ENCODE peak calls at places on chromosomes 11 and 22, in ten cellular contexts. C, I, U, M, Q, T, F, Z, Y and A are unnamed samples.

GRCh38 chr11:134361241-134361640 is 29.5 kb downstream of the GLB1L2 start:
- DNase-seq in F (no peak), I (no peak), C (no peak), Y (no peak), U (no peak), T (no peak), Z (no peak), M (no peak), Q (no peak), A (no peak)

GRCh38 chr11:23586188-23586587 is 725.9 kb upstream of the CCDC179 start:
- DNase-seq in Q (no peak), T (no peak), C (no peak), I (no peak), Z (no peak), U (no peak), Y (no peak), F (no peak), M (no peak), A (no peak)

GRCh38 chr22:34702279-34702678 is 363.7 kb upstream of the ISX start:
- DNase-seq in M (peak; percentile 47), Z (no peak), U (peak; percentile 8), F (no peak), C (no peak), Q (no peak), Y (no peak), I (no peak), T (no peak), A (no peak)

GRCh38 chr11:125874556-125875124 is 12.8 kb upstream of the HYLS1 start:
- DNase-seq in T (peak; percentile 69), Z (peak; percentile 25), Y (no peak), F (peak; percentile 69), U (peak; percentile 49), C (peak; percentile 48), Q (peak; percentile 77), M (no peak), I (no peak), A (peak; percentile 40)

GRCh38 chr11:122784325-122785155 is 53.8 kb upstream of the CRTAM start:
- DNase-seq in U (no peak), Z (no peak), T (peak; percentile 77), C (no peak), Y (no peak), I (no peak), Q (no peak), F (no peak), M (no peak), A (peak; percentile 77)

GRCh38 chr22:38870312-38870741 is 1.7 kb downstream of the CBX6 start:
- DNase-seq in F (peak; percentile 78), U (peak; percentile 93), Q (peak; percentile 64), Z (peak; percentile 70), C (peak; percentile 92), Y (peak; percentile 45), T (peak; percentile 98), M (no peak), I (no peak), A (peak; percentile 94)

GRCh38 chr22:43860831-43861230 is 1.5 kb downstream of the SULT4A1 start:
- DNase-seq in C (no peak), I (no peak), F (no peak), Y (no peak), Z (no peak), Q (no peak), M (no peak), T (no peak), U (no peak), A (no peak)

GRCh38 chr11:116073854-116074837 is 569.9 kb upstream of the CADM1 start:
- DNase-seq in I (no peak), U (no peak), T (no peak), M (no peak), C (no peak), F (no peak), Y (peak; percentile 82), Z (no peak), Q (no peak), A (no peak)

GRCh38 chr11:128550967-128551522 is 36.3 kb downstream of the ETS1 start:
- DNase-seq in I (no peak), Y (no peak), U (no peak), F (no peak), M (peak; percentile 60), C (no peak), Q (no peak), Z (no peak), T (no peak), A (no peak)

GRCh38 chr11:10792385-10793068 is 16.2 kb downstream of the EIF4G2 start:
- DNase-seq in Z (peak; percentile 85), C (peak; percentile 89), Y (peak; percentile 19), I (peak; percentile 77), M (peak; percentile 95), Q (peak; percentile 90), F (peak; percentile 77), T (peak; percentile 60), U (peak; percentile 91), A (peak; percentile 84)

GRCh38 chr11:128297111-128297651 is 290.2 kb downstream of the ETS1 start:
- DNase-seq in F (no peak), Z (no peak), Q (no peak), T (no peak), I (no peak), C (peak; percentile 30), U (no peak), M (no peak), Y (no peak), A (no peak)

GRCh38 chr11:78149646-78150045 is 10.2 kb upstream of the ALG8 start:
- DNase-seq in Y (no peak), Z (peak; percentile 18), Q (no peak), F (no peak), I (no peak), U (no peak), M (no peak), C (no peak), T (peak; percentile 43), A (no peak)

GRCh38 chr11:14360976-14361375 is 2.0 kb upstream of the RRAS2 start:
- DNase-seq in Z (no peak), F (no peak), Y (no peak), U (no peak), T (no peak), C (no peak), Q (no peak), I (no peak), M (no peak), A (no peak)

GRCh38 chr11:14359573-14360031 is 619 bp upstream of the RRAS2 start:
- DNase-seq in Q (no peak), U (no peak), T (no peak), C (no peak), Y (no peak), M (no peak), I (no peak), Z (no peak), F (no peak), A (no peak)

GRCh38 chr11:14356342-14356741 is 2.6 kb downstream of the RRAS2 start:
- DNase-seq in F (no peak), I (no peak), U (no peak), Y (no peak), C (no peak), Z (no peak), M (no peak), Q (no peak), T (no peak), A (no peak)

GRCh38 chr11:14358729-14359439 is at the start of gene RRAS2:
- DNase-seq in Q (peak; percentile 92), T (peak; percentile 52), Z (peak; percentile 70), F (peak; percentile 69), I (no peak), U (peak; percentile 81), C (peak; percentile 77), Y (no peak), M (peak; percentile 96), A (peak; percentile 74)

GRCh38 chr11:14357843-14358728 is 897 bp downstream of the RRAS2 start:
- DNase-seq in Z (peak; percentile 58), C (peak; percentile 63), F (peak; percentile 66), U (peak; percentile 73), M (no peak), Y (no peak), Q (peak; percentile 83), I (no peak), T (no peak), A (peak; percentile 55)
- H3K27ac ChIP-seq in Z (peak overlapping the region; percentile 99), C (peak overlapping the region; percentile 92), F (peak overlapping the region; percentile 69), U (peak overlapping the region; percentile 83), M (peak overlapping the region; percentile 90), Y (peak overlapping the region; percentile 86), Q (no peak overlapping the region), I (peak overlapping the region; percentile 78), T (peak overlapping the region; percentile 34), A (peak overlapping the region; percentile 91)

GRCh38 chr11:102266111-102266510 is 51.2 kb upstream of the BIRC3 start:
- DNase-seq in U (no peak), Z (no peak), Y (no peak), Q (no peak), T (no peak), F (no peak), I (no peak), M (no peak), C (no peak), A (no peak)

GRCh38 chr11:102263604-102264003 is 53.7 kb upstream of the BIRC3 start:
- DNase-seq in Y (no peak), F (no peak), Z (no peak), I (no peak), C (no peak), Q (no peak), T (no peak), U (no peak), M (no peak), A (no peak)

GRCh38 chr11:102256251-102256650 is 61.0 kb upstream of the BIRC3 start:
- DNase-seq in F (no peak), U (no peak), Q (no peak), T (no peak), C (no peak), Y (no peak), I (no peak), Z (no peak), M (no peak), A (no peak)

DNA sequence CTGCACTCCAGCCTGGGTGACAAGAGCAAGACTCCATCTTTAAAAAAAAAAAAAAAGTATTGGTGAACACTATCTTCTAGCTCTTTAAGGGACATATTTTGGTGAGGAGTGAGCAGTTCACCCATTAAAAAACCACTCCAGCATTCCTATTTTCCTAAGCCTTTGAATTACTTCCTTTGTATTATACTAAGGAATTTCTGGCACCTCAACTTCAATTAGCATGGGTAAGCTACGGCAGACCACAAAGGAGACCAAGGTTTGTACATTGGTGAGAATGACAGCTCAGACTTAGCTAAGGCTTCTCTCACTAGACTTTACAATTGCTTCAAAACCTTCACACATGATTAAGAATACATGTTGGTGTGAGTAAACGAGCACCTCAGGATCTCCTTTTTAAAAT is 57.0 kb upstream of the BIRC3 start:
- DNase-seq in C (no peak), Y (no peak), M (no peak), T (no peak), Q (no peak), F (no peak), U (no peak), Z (no peak), I (no peak), A (no peak)
- TF ChIP-seq EP300 in C (no peak), Y (no peak), M (no peak), T (no peak), Q (no peak), F (no peak), U (no peak), Z (no peak), I (no peak), A (no peak)

GRCh38 chr11:11978792-11979486 is 29.5 kb downstream of the DKK3 start:
- DNase-seq in Y (no peak), C (peak; percentile 64), F (no peak), Z (no peak), I (no peak), M (no peak), U (peak; percentile 29), T (no peak), Q (peak; percentile 73), A (peak; percentile 88)
- H3K27ac ChIP-seq in Y (no peak overlapping the region), C (peak overlapping the region; percentile 81), F (no peak overlapping the region), Z (peak overlapping the region; percentile 93), I (no peak overlapping the region), M (peak overlapping the region; percentile 67), U (peak overlapping the region; percentile 70), T (no peak overlapping the region), Q (peak overlapping the region; percentile 100), A (peak overlapping the region; percentile 47)

GRCh38 chr11:19853901-19854300 is 141.3 kb downstream of the NAV2 start:
- DNase-seq in I (no peak), U (no peak), Z (no peak), M (no peak), Y (no peak), T (no peak), Q (no peak), F (no peak), C (no peak), A (no peak)
- TF ChIP-seq EP300 in I (no peak), U (no peak), Z (no peak), M (no peak), Y (no peak), T (no peak), Q (no peak), F (no peak), C (no peak), A (no peak)